ENCODE peak calls at places on chromosomes 4 and X, in seven cellular contexts. O is IMR-90, G is body of pancreas, R is Panc1, L is cardiac fibroblast, Y is upper lobe of right lung, Q is tibial artery. M is an unnamed sample.

GRCh38 chr4:113276448-113277158 is 227.2 kb downstream of the ANK2 start:
- DNase-seq in Y (no peak), Q (no peak), O (no peak), G (no peak), R (no peak), L (no peak), M (no peak)

GRCh38 chr4:3874525-3875110 is 108.4 kb downstream of the ADRA2C start:
- DNase-seq in O (no peak), L (no peak), R (no peak), Y (peak), Q (no peak), G (no peak), M (no peak)

GRCh38 chrX:41589634-41590270 is 99.0 kb upstream of the GPR34 start:
- DNase-seq in O (peak), Q (no peak), G (no peak), L (peak), Y (no peak), R (no peak), M (no peak)

GRCh38 chr4:161160718-161161117 is 1003.1 kb downstream of the FSTL5 start:
- DNase-seq in Y (no peak), O (no peak), G (no peak), Q (no peak), R (no peak), L (no peak), M (no peak)

GRCh38 chr4:7831330-7831729 is 108.3 kb downstream of the AFAP1 start:
- DNase-seq in R (no peak), Q (peak), L (peak), O (peak), Y (no peak), G (no peak), M (no peak)

GRCh38 chr4:111070390-111070789 is 447.5 kb upstream of the PITX2 start:
- DNase-seq in G (no peak), R (no peak), O (no peak), Y (no peak), L (no peak), Q (no peak), M (no peak)

GRCh38 chrX:69028761-69029120 is 136.5 kb downstream of the PJA1 start:
- DNase-seq in R (no peak), G (no peak), Q (no peak), Y (no peak), L (no peak), O (no peak), M (no peak)

GRCh38 chr4:83417566-83417965 is 38.1 kb downstream of the HELQ start:
- DNase-seq in O (no peak), L (no peak), R (no peak), Y (no peak), G (no peak), Q (no peak), M (no peak)

GRCh38 chrX:94854251-94854650 is 1180.2 kb downstream of the FAM133A start:
- DNase-seq in Y (no peak), Q (no peak), O (no peak), G (no peak), L (no peak), R (no peak), M (no peak)

GRCh38 chr4:62431513-62431912 is 1231.4 kb downstream of the ADGRL3 start:
- DNase-seq in O (no peak), Q (no peak), G (no peak), L (no peak), Y (no peak), R (no peak), M (no peak)

GRCh38 chr4:188175288-188175687 is 36.0 kb downstream of the TRIML1 start:
- DNase-seq in R (no peak), O (peak), Q (no peak), L (no peak), G (no peak), Y (no peak), M (no peak)

GRCh38 chr4:98659106-98659592 is 738 bp upstream of the TSPAN5 start:
- DNase-seq in L (peak), O (peak), Q (no peak), G (no peak), Y (no peak), R (no peak), M (no peak)

GRCh38 chr4:67684839-67685531 is 16.0 kb downstream of the UBA6 start:
- DNase-seq in O (peak), R (no peak), L (no peak), G (no peak), Q (no peak), Y (no peak), M (no peak)

DNA sequence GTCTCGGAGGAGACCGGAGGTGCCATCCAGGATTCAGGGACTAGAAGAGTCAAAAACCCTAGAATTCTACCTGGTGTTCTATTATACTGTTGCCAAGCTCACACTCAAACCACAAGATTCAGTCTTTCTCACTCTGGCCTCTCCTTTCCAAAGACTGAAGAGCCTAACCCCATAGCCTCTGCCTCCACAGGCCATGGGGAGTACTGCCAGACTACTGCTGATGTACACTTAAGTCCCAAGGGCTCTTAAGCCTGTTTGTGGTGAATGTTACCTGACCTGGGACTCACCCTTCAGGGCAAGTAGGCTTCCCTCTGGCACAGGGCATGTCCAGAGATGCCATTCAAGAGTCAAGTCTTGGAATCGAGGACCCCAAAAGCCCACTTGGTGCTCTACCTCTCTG is 58.9 kb upstream of the IRS4 start:
- DNase-seq in G (no peak), R (no peak), Y (no peak), O (no peak), L (no peak), Q (no peak), M (no peak)
- TF ChIP-seq CTCF in G (no peak), R (no peak), Y (no peak), O (no peak), L (no peak), Q (no peak), M (no peak)

GRCh38 chrX:63514575-63514967 is 163.4 kb upstream of the SPIN4 start:
- DNase-seq in Q (no peak), G (no peak), L (peak), R (no peak), Y (no peak), O (no peak), M (no peak)

GRCh38 chrX:63511361-63511760 is 160.2 kb upstream of the SPIN4 start:
- DNase-seq in G (no peak), Y (no peak), L (no peak), R (no peak), O (no peak), Q (no peak), M (no peak)

GRCh38 chrX:63508668-63509067 is 157.5 kb upstream of the SPIN4 start:
- DNase-seq in R (no peak), Q (no peak), G (no peak), Y (no peak), L (no peak), O (no peak), M (no peak)

DNA sequence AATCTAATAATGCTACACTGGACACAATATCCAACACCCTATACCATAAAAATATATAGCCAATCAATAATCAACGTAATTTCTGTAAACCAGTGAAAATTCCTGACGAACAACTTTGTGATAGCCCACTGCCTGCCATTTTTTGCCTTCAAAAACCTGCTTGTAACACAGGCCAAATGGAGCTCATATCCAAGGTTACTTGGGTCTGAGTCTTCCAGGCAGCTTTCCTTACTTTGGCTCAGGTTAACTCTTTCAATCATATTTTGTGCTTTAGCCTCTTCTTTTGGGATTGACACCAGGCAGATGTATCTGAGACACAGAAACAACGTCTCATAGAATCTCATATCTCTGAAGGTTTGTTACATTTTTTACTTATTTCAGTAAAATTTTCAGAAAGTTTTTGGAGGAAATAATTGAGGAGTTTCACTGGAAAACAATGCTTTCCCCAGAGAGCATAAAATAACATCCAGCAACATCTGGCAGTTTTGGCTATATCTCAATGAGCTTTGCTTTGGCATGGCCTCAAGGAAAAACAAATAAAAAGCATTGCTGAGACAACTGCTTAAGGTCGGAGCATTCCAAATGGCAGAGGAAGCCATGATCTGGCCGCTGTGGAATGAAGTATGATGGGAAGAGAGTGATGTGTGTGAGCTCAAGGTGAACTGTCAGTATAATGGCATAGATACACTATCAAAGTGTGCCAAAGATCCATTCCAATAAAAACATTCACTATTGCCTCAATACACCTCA is 162.9 kb upstream of the SPIN4 start:
- DNase-seq in L (peak), Q (no peak), G (peak), O (peak), R (no peak), Y (no peak), M (no peak)
- H3K4me3 ChIP-seq in L (no peak), Q (no peak), G (no peak), O (no peak), R (no peak), Y (no peak), M (no peak)

DNA sequence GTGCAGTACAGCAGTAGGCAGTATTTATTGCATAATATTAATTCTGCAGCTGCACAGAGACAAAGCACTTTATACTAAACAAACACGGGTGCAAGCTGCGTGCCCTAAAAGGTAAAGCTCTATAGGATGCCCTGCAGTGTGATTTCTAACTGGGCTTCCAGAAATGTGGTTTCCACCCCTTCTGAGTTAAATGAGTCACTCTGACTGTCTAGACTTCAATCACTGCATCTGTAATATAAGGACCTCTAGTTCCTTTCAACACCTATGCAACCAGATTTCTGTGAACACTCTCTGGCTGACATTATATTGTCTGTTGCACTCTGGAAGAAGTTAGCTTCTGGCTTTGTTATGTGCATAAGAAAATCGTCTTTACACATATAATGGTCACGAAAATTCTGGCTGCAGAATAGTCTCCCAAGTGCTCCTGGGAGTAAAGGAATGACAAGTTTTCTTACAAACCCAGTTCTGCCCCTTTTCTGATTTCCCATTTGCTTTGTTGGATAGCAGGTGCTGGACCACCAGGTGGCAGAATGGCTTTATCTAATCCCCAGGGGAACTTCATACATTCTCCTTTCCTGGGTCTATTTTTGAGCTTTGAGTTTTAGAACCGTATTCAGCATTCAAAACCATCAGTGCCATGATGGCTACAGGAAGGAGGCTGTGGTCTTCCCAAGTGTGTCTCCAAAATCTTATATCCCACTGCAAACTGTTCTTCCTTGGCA is 842.2 kb downstream of the STIM2 start:
- DNase-seq in L (no peak), R (no peak), Y (no peak), Q (no peak), G (no peak), O (peak), M (no peak)
- TF ChIP-seq CTCF in L (no peak), R (peak), Y (peak), Q (no peak), G (peak), O (peak), M (peak)

GRCh38 chr4:53306729-53307128 is 59.1 kb downstream of the SCFD2 start:
- DNase-seq in Y (no peak), L (peak), Q (no peak), O (peak), G (no peak), R (no peak), M (no peak)

GRCh38 chr4:53307819-53308773 is 57.8 kb downstream of the SCFD2 start:
- DNase-seq in Y (no peak), O (peak), R (no peak), Q (no peak), G (no peak), L (no peak), M (no peak)

GRCh38 chr4:53309321-53310020 is 56.4 kb downstream of the SCFD2 start:
- DNase-seq in O (no peak), G (no peak), Q (no peak), Y (no peak), L (no peak), R (no peak), M (no peak)

DNA sequence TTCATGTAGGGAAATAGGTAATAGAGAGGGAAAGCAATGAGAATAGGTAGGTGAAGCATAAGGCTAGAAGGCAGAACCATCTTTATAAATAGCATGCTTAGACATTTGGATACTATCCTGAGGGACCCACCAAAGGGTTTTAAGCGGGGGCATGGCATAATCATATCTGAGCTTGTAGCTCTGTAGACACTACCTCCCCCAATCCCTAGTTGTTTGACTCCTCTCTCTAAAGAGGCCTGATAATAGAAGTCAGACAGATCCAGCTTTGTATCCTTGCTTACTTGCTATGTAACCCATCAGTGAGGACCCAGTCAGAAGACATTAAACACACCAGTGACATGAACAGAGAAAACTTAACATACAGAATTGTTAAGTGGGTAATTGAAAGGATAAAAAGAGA is 58.7 kb downstream of the SCFD2 start:
- DNase-seq in Q (no peak), O (no peak), G (no peak), R (no peak), L (no peak), Y (no peak), M (no peak)
- H3K4me3 ChIP-seq in Q (no peak), O (no peak), G (no peak), R (no peak), L (no peak), Y (no peak), M (no peak)

GRCh38 chr4:56671860-56672259 is 9.2 kb downstream of the HOPX start:
- DNase-seq in Q (no peak), Y (no peak), R (no peak), G (no peak), L (peak), O (no peak), M (no peak)

GRCh38 chr4:56666279-56666678 is 14.8 kb downstream of the HOPX start:
- DNase-seq in L (no peak), R (no peak), Q (no peak), Y (no peak), G (no peak), O (no peak), M (no peak)

GRCh38 chr4:56662782-56663468 is 18.2 kb downstream of the HOPX start:
- DNase-seq in Q (no peak), O (no peak), Y (no peak), L (no peak), R (no peak), G (no peak), M (no peak)

GRCh38 chr4:56671373-56671772 is 9.7 kb downstream of the HOPX start:
- DNase-seq in L (no peak), Y (no peak), G (no peak), O (no peak), R (no peak), Q (no peak), M (no peak)

GRCh38 chr4:56668267-56668666 is 12.8 kb downstream of the HOPX start:
- DNase-seq in O (no peak), G (no peak), Q (no peak), Y (no peak), L (no peak), R (no peak), M (no peak)
- TF ChIP-seq CTCF in O (peak), G (no peak), Q (no peak), Y (peak), L (peak), R (peak), M (peak)

GRCh38 chr4:2537011-2537830 is 774 bp downstream of the FAM193A start:
- DNase-seq in G (peak), R (no peak), O (peak), Q (peak), Y (peak), L (peak), M (no peak)

GRCh38 chr4:2536193-2537010 is at the start of gene FAM193A:
- DNase-seq in O (peak), Y (peak), Q (peak), L (peak), G (peak), R (peak), M (peak)

GRCh38 chr4:2535386-2536192 is 858 bp upstream of the FAM193A start:
- DNase-seq in O (peak), Y (peak), G (no peak), L (peak), Q (peak), R (no peak), M (no peak)

GRCh38 chr4:2534904-2535385 is 1.5 kb upstream of the FAM193A start:
- DNase-seq in Q (no peak), R (no peak), O (peak), Y (no peak), L (no peak), G (no peak), M (no peak)
- H3K4me3 ChIP-seq in Q (peak), R (peak), O (peak), Y (peak), L (peak), G (no peak), M (peak)

M was measured in retinal pigment epithelial cell.